ENCODE peak calls at places on chromosomes 3 and 15, in six cellular contexts. T is heart right ventricle; I is activated T-cell treated with anti-CD3 and anti-CD28 coated beads, Interleukin-2, amount 50 U/mL, for 4 hours; K is caudate nucleus; B is NCI-H1694 treated with DMSO at 0.1 percent for 48 hours; E is lower lobe of right lung. D is an unnamed sample.

GRCh38 chr3:10929978-10930620 is 62.4 kb upstream of the SLC6A1 start:
- DNase-seq in T (no peak), E (no peak), I (no peak), B (no peak), K (no peak), D (no peak)

GRCh38 chr15:96347181-96348111 is 16.9 kb downstream of the NR2F2 start:
- DNase-seq in T (peak), E (no peak), I (no peak), K (no peak), B (no peak), D (no peak)

GRCh38 chr15:81977464-81977863 is 68.4 kb downstream of the MEX3B start:
- DNase-seq in B (no peak), I (no peak), E (no peak), K (no peak), T (no peak), D (no peak)

GRCh38 chr15:40340740-40341400 is at the start of gene CCDC9B:
- DNase-seq in B (peak), E (peak), I (no peak), T (peak), K (peak), D (peak)

GRCh38 chr3:58657571-58658141 is 8.9 kb downstream of the FAM3D start:
- DNase-seq in E (no peak), I (no peak), K (no peak), T (no peak), B (no peak), D (no peak)

GRCh38 chr3:140821493-140821892 is 120.1 kb upstream of the SLC25A36 start:
- DNase-seq in B (no peak), T (no peak), I (no peak), E (no peak), K (no peak), D (no peak)

GRCh38 chr3:160038862-160039562 is 50.4 kb downstream of the IL12A start:
- DNase-seq in K (no peak), T (peak), I (no peak), E (peak), B (no peak), D (no peak)

GRCh38 chr15:100468265-100468664 is 60.5 kb downstream of the CERS3 start:
- DNase-seq in E (no peak), B (no peak), K (no peak), I (no peak), T (peak), D (no peak)

GRCh38 chr3:52859686-52860423 is 25.0 kb upstream of the MUSTN1 start:
- DNase-seq in B (no peak), T (no peak), I (no peak), K (no peak), E (no peak), D (no peak)

GRCh38 chr3:140540262-140540661 is 137.6 kb upstream of the TRIM42 start:
- DNase-seq in B (no peak), E (no peak), I (no peak), K (no peak), T (no peak), D (no peak)

GRCh38 chr3:159634414-159634813 is 354.2 kb upstream of the IL12A start:
- DNase-seq in E (no peak), I (no peak), T (no peak), K (no peak), B (no peak), D (no peak)

GRCh38 chr3:14785207-14786155 is 33.3 kb upstream of the FGD5 start:
- DNase-seq in E (no peak), B (no peak), T (no peak), K (no peak), I (no peak), D (no peak)